ENCODE peak calls at places on chromosomes 12 and 14, in eight cellular contexts. O is CD8-positive, alpha-beta T cell; Y is A549; X is IMR-90; K is upper lobe of right lung; C is endodermal cell; D is mammary epithelial cell; I is left lung. P is an unnamed sample.

GRCh38 chr12:18861287-18861858 is 123.5 kb downstream of the CAPZA3 start:
- DNase-seq in O (no peak), Y (peak; percentile 46), C (no peak), I (no peak), D (peak; percentile 26), K (no peak), X (peak; percentile 38), P (no peak)

GRCh38 chr14:98952595-98953325 is 319.2 kb downstream of the BCL11B start:
- DNase-seq in Y (peak; percentile 52), X (no peak), D (peak; percentile 84), C (peak; percentile 24), K (no peak), O (no peak), I (no peak), P (no peak)

GRCh38 chr12:99029502-99030271 is 384.6 kb downstream of the APAF1 start:
- DNase-seq in D (no peak), X (no peak), O (no peak), K (no peak), Y (no peak), I (no peak), C (no peak), P (peak; percentile 77)

GRCh38 chr12:26119391-26119981 is 5.4 kb downstream of the BHLHE41 start:
- DNase-seq in Y (peak; percentile 79), D (peak; percentile 68), I (no peak), O (no peak), X (peak; percentile 78), K (no peak), C (peak; percentile 65), P (no peak)

GRCh38 chr12:49783917-49784676 is 42.7 kb downstream of the TMBIM6 start:
- DNase-seq in Y (no peak), K (no peak), X (peak; percentile 89), D (no peak), C (no peak), O (no peak), I (no peak), P (no peak)

GRCh38 chr14:51614707-51615106 is 37.0 kb upstream of the FRMD6 start:
- DNase-seq in D (peak; percentile 52), I (no peak), C (no peak), O (no peak), K (no peak), X (peak; percentile 55), Y (no peak), P (no peak)

GRCh38 chr14:76863724-76864407 is 37.7 kb downstream of the LRRC74A start:
- DNase-seq in I (no peak), O (no peak), K (peak; percentile 81), Y (no peak), X (no peak), D (no peak), C (no peak), P (no peak)

GRCh38 chr12:47870175-47870781 is 34.5 kb downstream of the VDR start:
- DNase-seq in Y (peak; percentile 34), D (no peak), K (no peak), I (no peak), X (no peak), C (peak; percentile 91), O (no peak), P (no peak)

GRCh38 chr12:80632835-80633234 is 74.6 kb upstream of the MYF6 start:
- DNase-seq in X (no peak), Y (peak; percentile 34), O (no peak), K (no peak), I (no peak), C (peak; percentile 93), D (peak; percentile 29), P (peak; percentile 49)

GRCh38 chr14:71403673-71404072 is 496.4 kb downstream of the PCNX1 start:
- DNase-seq in O (no peak), D (peak; percentile 23), K (no peak), X (peak; percentile 44), Y (peak; percentile 20), I (no peak), C (no peak), P (no peak)

GRCh38 chr12:66269757-66270383 is 32.4 kb upstream of the HELB start:
- DNase-seq in I (no peak), O (no peak), X (peak; percentile 62), Y (peak; percentile 53), D (peak; percentile 48), K (no peak), C (peak; percentile 80), P (no peak)

GRCh38 chr12:95630496-95630895 is 79.2 kb upstream of the USP44 start:
- DNase-seq in X (no peak), D (no peak), Y (no peak), I (no peak), O (no peak), C (no peak), K (no peak), P (no peak)

GRCh38 chr14:94936901-94937321 is 167.0 kb upstream of the GSC start:
- DNase-seq in C (no peak), X (no peak), D (no peak), K (no peak), Y (no peak), O (no peak), I (peak; percentile 67), P (peak; percentile 27)

GRCh38 chr14:54776361-54777001 is 126.1 kb downstream of the GCH1 start:
- DNase-seq in K (peak; percentile 75), Y (no peak), D (peak; percentile 63), X (peak; percentile 79), I (no peak), C (no peak), O (no peak), P (no peak)

GRCh38 chr12:103468837-103469236 is 26.9 kb downstream of the C12orf42 start:
- DNase-seq in O (no peak), C (peak; percentile 82), K (no peak), D (no peak), I (no peak), Y (no peak), X (no peak), P (no peak)

GRCh38 chr14:70706177-70706576 is 64.5 kb downstream of the TTC9 start:
- DNase-seq in O (no peak), K (no peak), D (no peak), C (no peak), I (no peak), Y (no peak), X (no peak), P (no peak)

GRCh38 chr14:101129750-101130149 is 226.2 kb upstream of the RTL1 start:
- DNase-seq in X (no peak), Y (no peak), D (no peak), K (no peak), C (no peak), I (no peak), O (no peak), P (no peak)

GRCh38 chr12:7289743-7290142 is 14.1 kb upstream of the ACSM4 start:
- DNase-seq in C (no peak), I (no peak), O (no peak), D (no peak), Y (peak; percentile 16), X (no peak), K (no peak), P (no peak)

GRCh38 chr12:2352203-2352602 is 299.4 kb downstream of the CACNA1C start:
- DNase-seq in D (no peak), Y (no peak), I (no peak), K (no peak), O (no peak), C (peak; percentile 27), X (no peak), P (no peak)

GRCh38 chr14:46490150-46490769 is 161.3 kb downstream of the RPL10L start:
- DNase-seq in O (no peak), Y (peak; percentile 15), C (peak; percentile 71), D (no peak), X (no peak), I (no peak), K (no peak), P (no peak)

GRCh38 chr12:54996235-54996634 is 11.7 kb upstream of the TESPA1 start:
- DNase-seq in X (no peak), K (no peak), O (no peak), D (no peak), C (no peak), I (no peak), Y (no peak), P (no peak)
- H3K4me1 ChIP-seq in X (no peaks in the 10 kb centered on the region), K (no peaks in the 10 kb centered on the region), O (peaks cover 26% of the 10 kb centered on the region), D (no peaks in the 10 kb centered on the region), C (no peaks in the 10 kb centered on the region), I (no peaks in the 10 kb centered on the region), Y (no peaks in the 10 kb centered on the region), P (no peaks in the 10 kb centered on the region)

DNA sequence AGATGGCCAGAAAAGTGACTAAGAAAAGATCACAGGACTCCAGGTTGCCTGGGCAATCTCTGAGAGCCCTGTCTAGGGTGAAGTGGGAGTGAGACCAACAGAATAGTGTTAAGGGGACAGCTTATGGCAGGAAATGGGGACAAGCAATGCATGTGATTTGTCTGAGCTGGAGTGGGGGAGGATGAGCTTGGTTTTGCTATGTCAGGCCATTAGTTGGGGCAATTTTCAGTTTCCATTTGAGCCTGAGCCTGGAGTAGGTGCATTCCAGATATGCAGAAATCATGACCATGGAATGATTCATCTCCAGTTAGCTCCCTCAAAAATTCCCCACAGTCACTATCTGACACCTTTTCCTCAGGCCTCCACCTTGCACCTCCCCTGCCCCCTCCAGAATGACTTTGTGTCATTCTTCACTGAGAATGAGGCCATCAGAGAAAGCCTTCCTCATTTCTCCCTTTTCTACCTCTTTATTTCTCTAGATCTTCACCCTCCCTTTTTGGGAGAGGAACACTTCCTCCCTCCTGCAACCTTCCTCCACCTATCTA is 150.9 kb upstream of the PLEKHG7 start:
- DNase-seq in D (peak; percentile 97), I (no peak), K (no peak), X (peak; percentile 73), Y (peak; percentile 55), C (no peak), O (no peak), P (no peak)
- TF ChIP-seq CTCF in D (no peak), I (no peak), K (no peak), X (no peak), Y (no peak), C (no peak), O (no peak), P (no peak)

GRCh38 chr12:107762874-107763273 is 1.9 kb upstream of the PRDM4 start:
- DNase-seq in K (no peak), X (no peak), D (no peak), O (no peak), I (no peak), Y (no peak), C (no peak), P (no peak)

GRCh38 chr12:107760817-107761501 is at the start of gene PRDM4:
- DNase-seq in C (peak; percentile 99), X (peak; percentile 93), O (peak; percentile 79), I (peak; percentile 97), D (peak; percentile 91), K (peak; percentile 97), Y (peak; percentile 94), P (peak; percentile 95)

GRCh38 chr12:107761502-107761904 is 566 bp upstream of the PRDM4 start:
- DNase-seq in X (no peak), I (no peak), D (no peak), Y (no peak), O (no peak), K (no peak), C (peak; percentile 75), P (no peak)

GRCh38 chr12:107760207-107760816 is 625 bp downstream of the PRDM4 start:
- DNase-seq in I (peak; percentile 84), Y (peak; percentile 26), C (peak; percentile 82), K (peak; percentile 74), O (no peak), X (peak; percentile 12), D (peak; percentile 21), P (peak; percentile 42)

GRCh38 chr12:107759410-107759809 is 1.5 kb downstream of the PRDM4 start:
- DNase-seq in X (peak; percentile 90), K (no peak), C (no peak), I (no peak), O (no peak), D (peak; percentile 89), Y (peak; percentile 60), P (no peak)
- H3K27ac ChIP-seq in X (peak overlapping the region; percentile 71), K (no peak overlapping the region), C (no peak overlapping the region), I (no peak overlapping the region), O (no peak overlapping the region), D (peak overlapping the region; percentile 90), Y (peak overlapping the region; percentile 91), P (no peak overlapping the region)

GRCh38 chr14:68263563-68264350 is 444.2 kb downstream of the RAD51B start:
- DNase-seq in I (no peak), C (no peak), X (peak; percentile 53), Y (no peak), O (no peak), K (no peak), D (no peak), P (no peak)
- H3K4me1 ChIP-seq in I (peaks cover 27% of the 10 kb centered on the region), C (peaks cover 38% of the 10 kb centered on the region), X (peaks cover 5% of the 10 kb centered on the region), Y (no peaks in the 10 kb centered on the region), O (peaks cover 59% of the 10 kb centered on the region), K (peaks cover 29% of the 10 kb centered on the region), D (no peaks in the 10 kb centered on the region), P (no peaks in the 10 kb centered on the region)

P was measured in pancreas.